ENCODE peak calls at places on chromosomes 6 and 20, in four cellular contexts. S, E, Y and X are unnamed samples.

GRCh38 chr20:63756648-63756991 is 17.0 kb downstream of the SLC2A4RG start:
- DNase-seq in E (no peak), Y (no peak), S (no peak), X (no peak)

GRCh38 chr20:44111712-44112335 is 75.2 kb downstream of the JPH2 start:
- DNase-seq in Y (no peak), S (no peak), E (peak), X (no peak)

GRCh38 chr6:146312606-146313005 is 231.0 kb upstream of the RAB32 start:
- DNase-seq in S (no peak), Y (no peak), E (no peak), X (no peak)

GRCh38 chr6:127120787-127121636 is 2.5 kb downstream of the RSPO3 start:
- DNase-seq in E (peak), S (peak), Y (peak), X (peak)

GRCh38 chr6:136252441-136252840 is 2.3 kb upstream of the MTFR2 start:
- DNase-seq in S (no peak), E (no peak), Y (no peak), X (no peak)

GRCh38 chr6:358432-358831 is 33.1 kb upstream of the IRF4 start:
- DNase-seq in E (no peak), S (no peak), Y (no peak), X (no peak)

GRCh38 chr6:128025478-128025877 is 124.6 kb upstream of the THEMIS start:
- DNase-seq in Y (no peak), E (no peak), S (no peak), X (no peak)

GRCh38 chr20:24479595-24479994 is 10.2 kb downstream of the SYNDIG1 start:
- DNase-seq in S (peak), Y (no peak), E (no peak), X (no peak)

GRCh38 chr6:89148016-89148750 is 2.3 kb downstream of the PM20D2 start:
- DNase-seq in S (peak), E (no peak), Y (no peak), X (no peak)

GRCh38 chr6:90068835-90069478 is 174.7 kb downstream of the GJA10 start:
- DNase-seq in Y (no peak), S (no peak), E (no peak), X (no peak)

GRCh38 chr20:24166127-24166389 is 177.5 kb upstream of the GGTLC1 start:
- DNase-seq in Y (no peak), S (no peak), E (no peak), X (no peak)

GRCh38 chr20:16785221-16785620 is 37.1 kb downstream of the OTOR start:
- DNase-seq in E (no peak), S (no peak), Y (no peak), X (no peak)

GRCh38 chr20:64044484-64045247 is 4.8 kb downstream of the SOX18 start:
- DNase-seq in Y (no peak), E (no peak), S (no peak), X (no peak)

GRCh38 chr20:56522311-56522710 is 2.2 kb upstream of the FAM209A start:
- DNase-seq in Y (no peak), E (no peak), S (no peak), X (no peak)

GRCh38 chr6:127855542-127856159 is 45.2 kb downstream of the THEMIS start:
- DNase-seq in Y (peak), E (no peak), S (no peak), X (peak)

GRCh38 chr6:125718109-125718508 is 31.3 kb upstream of the HEY2 start:
- DNase-seq in E (no peak), Y (no peak), S (no peak), X (no peak)

GRCh38 chr6:82878812-82879211 is 186.8 kb downstream of the UBE3D start:
- DNase-seq in E (no peak), S (no peak), Y (no peak), X (no peak)

GRCh38 chr20:37558306-37558705 is 30.6 kb upstream of the BLCAP start:
- DNase-seq in Y (no peak), E (no peak), S (no peak), X (no peak)

GRCh38 chr6:109772961-109773431 is 81.9 kb downstream of the FIG4 start:
- DNase-seq in Y (no peak), E (no peak), S (no peak), X (peak)

GRCh38 chr6:144543006-144543871 is 258.1 kb downstream of the UTRN start:
- DNase-seq in E (no peak), Y (no peak), S (no peak), X (no peak)

GRCh38 chr6:84344005-84344404 is 116.6 kb upstream of the CEP162 start:
- DNase-seq in E (no peak), S (no peak), Y (no peak), X (no peak)

GRCh38 chr6:146240307-146240706 is 211.4 kb downstream of the GRM1 start:
- DNase-seq in S (no peak), E (no peak), Y (no peak), X (no peak)

GRCh38 chr6:154888896-154889295 is 106.2 kb upstream of the TIAM2 start:
- DNase-seq in Y (no peak), E (no peak), S (peak), X (no peak)

GRCh38 chr6:34901930-34902329 is 12.9 kb downstream of the ANKS1A start:
- DNase-seq in S (no peak), Y (no peak), E (no peak), X (no peak)

GRCh38 chr6:10424005-10424404 is 9.1 kb upstream of the TFAP2A start:
- DNase-seq in E (no peak), S (peak), Y (no peak), X (no peak)

GRCh38 chr6:166716910-166717617 is 90.0 kb upstream of the RPS6KA2 start:
- DNase-seq in E (no peak), Y (no peak), S (no peak), X (no peak)

GRCh38 chr20:39640147-39640546 is 678.0 kb downstream of the DHX35 start:
- DNase-seq in Y (no peak), E (no peak), S (no peak), X (no peak)

GRCh38 chr6:96760153-96760687 is 77.1 kb downstream of the GPR63 start:
- DNase-seq in S (no peak), E (no peak), Y (no peak), X (no peak)

GRCh38 chr20:53208110-53208908 is 236.2 kb downstream of the TSHZ2 start:
- DNase-seq in E (peak), Y (peak), S (peak), X (no peak)

GRCh38 chr6:161273752-161274487 is at the start of gene AGPAT4:
- DNase-seq in S (peak), E (peak), Y (peak), X (peak)

GRCh38 chr6:75524322-75524972 is 30.8 kb upstream of the FILIP1 start:
- DNase-seq in Y (peak), S (no peak), E (no peak), X (peak)

GRCh38 chr6:31559958-31560696 is 12.0 kb upstream of the LTA start:
- DNase-seq in Y (no peak), S (peak), E (no peak), X (peak)

GRCh38 chr6:116010400-116011095 is 50.1 kb downstream of the FRK start:
- DNase-seq in Y (peak), S (peak), E (peak), X (peak)

GRCh38 chr20:15838466-15838865 is 734.8 kb downstream of the KIF16B start:
- DNase-seq in E (no peak), Y (no peak), S (no peak), X (no peak)

GRCh38 chr6:33377166-33377565 is 14.5 kb upstream of the KIFC1 start:
- DNase-seq in Y (no peak), E (no peak), S (no peak), X (no peak)

GRCh38 chr6:12761376-12762115 is 45.0 kb downstream of the PHACTR1 start:
- DNase-seq in E (no peak), Y (no peak), S (no peak), X (no peak)

GRCh38 chr6:125667326-125667725 is 82.1 kb upstream of the HEY2 start:
- DNase-seq in Y (no peak), E (no peak), S (no peak), X (no peak)

GRCh38 chr6:144434308-144434990 is 149.3 kb downstream of the UTRN start:
- DNase-seq in E (no peak), S (no peak), Y (peak), X (no peak)

GRCh38 chr20:38338849-38339520 is 7.3 kb upstream of the LBP start:
- DNase-seq in Y (peak), S (peak), E (no peak), X (no peak)